ENCODE peak calls at places on chromosomes 12 and 14, in six cellular contexts. Q, L, T, A, K and W are unnamed samples.

GRCh38 chr12:75959060-75959459 is 72.5 kb downstream of the PHLDA1 start:
- DNase-seq in Q (no peak), L (no peak), T (no peak), A (no peak), K (no peak), W (no peak)

GRCh38 chr12:80222261-80222660 is 122.9 kb downstream of the OTOGL start:
- DNase-seq in Q (no peak), L (no peak), T (no peak), A (no peak), K (no peak), W (no peak)

GRCh38 chr12:101925352-101925751 is 48.0 kb downstream of the DRAM1 start:
- DNase-seq in Q (no peak), L (no peak), T (no peak), A (peak; percentile 67), K (peak; percentile 88), W (no peak)

GRCh38 chr12:131895640-131896079 is 1.2 kb downstream of the ULK1 start:
- DNase-seq in Q (no peak), L (no peak), T (no peak), A (no peak), K (no peak), W (no peak)

GRCh38 chr14:34301107-34301734 is 160.8 kb downstream of the SPTSSA start:
- DNase-seq in Q (peak; percentile 49), L (peak; percentile 29), T (no peak), A (no peak), K (no peak), W (no peak)

GRCh38 chr12:119447618-119448017 is 113.1 kb downstream of the CCDC60 start:
- DNase-seq in Q (no peak), L (no peak), T (no peak), A (no peak), K (no peak), W (no peak)

GRCh38 chr14:102591372-102591943 is 991 bp upstream of the RCOR1 start:
- DNase-seq in Q (peak; percentile 67), L (no peak), T (no peak), A (peak; percentile 78), K (peak; percentile 82), W (peak; percentile 64)

GRCh38 chr12:11666131-11666530 is 16.7 kb downstream of the ETV6 start:
- DNase-seq in Q (no peak), L (no peak), T (no peak), A (no peak), K (no peak), W (no peak)

GRCh38 chr12:3351731-3352130 is 139.3 kb upstream of the PRMT8 start:
- DNase-seq in Q (no peak), L (no peak), T (no peak), A (no peak), K (no peak), W (no peak)

GRCh38 chr14:51507556-51508511 is 143.9 kb upstream of the FRMD6 start:
- DNase-seq in Q (peak; percentile 68), L (no peak), T (peak; percentile 8), A (peak; percentile 80), K (peak; percentile 89), W (no peak)

GRCh38 chr12:62732861-62733427 is 202.0 kb downstream of the PPM1H start:
- DNase-seq in Q (no peak), L (no peak), T (no peak), A (no peak), K (no peak), W (no peak)

GRCh38 chr12:69570000-69570516 is 15.2 kb upstream of the CCT2 start:
- DNase-seq in Q (no peak), L (no peak), T (no peak), A (no peak), K (no peak), W (no peak)

GRCh38 chr14:93725002-93725582 is 63.2 kb downstream of the PRIMA1 start:
- DNase-seq in Q (no peak), L (no peak), T (no peak), A (peak; percentile 15), K (peak; percentile 56), W (no peak)

GRCh38 chr12:113103756-113104450 is 31.7 kb downstream of the RASAL1 start:
- DNase-seq in Q (peak; percentile 70), L (peak; percentile 74), T (no peak), A (no peak), K (no peak), W (peak; percentile 89)

GRCh38 chr12:49462103-49462739 is 76.6 kb upstream of the KCNH3 start:
- DNase-seq in Q (no peak), L (no peak), T (no peak), A (no peak), K (no peak), W (no peak)

GRCh38 chr12:60107992-60108391 is 512.2 kb downstream of the SLC16A7 start:
- DNase-seq in Q (no peak), L (no peak), T (no peak), A (no peak), K (no peak), W (no peak)

GRCh38 chr14:35335388-35336092 is 43.4 kb downstream of the PSMA6 start:
- DNase-seq in Q (peak; percentile 36), L (no peak), T (no peak), A (peak; percentile 83), K (peak; percentile 77), W (no peak)

GRCh38 chr12:45305904-45306303 is 90.0 kb downstream of the ANO6 start:
- DNase-seq in Q (no peak), L (no peak), T (no peak), A (no peak), K (no peak), W (no peak)

GRCh38 chr12:45303955-45304354 is 88.1 kb downstream of the ANO6 start:
- DNase-seq in Q (no peak), L (no peak), T (no peak), A (no peak), K (no peak), W (no peak)

GRCh38 chr12:45302621-45303020 is 86.7 kb downstream of the ANO6 start:
- DNase-seq in Q (no peak), L (no peak), T (no peak), A (no peak), K (no peak), W (no peak)

GRCh38 chr12:45309826-45310626 is 94.1 kb downstream of the ANO6 start:
- DNase-seq in Q (no peak), L (no peak), T (no peak), A (no peak), K (no peak), W (no peak)

DNA sequence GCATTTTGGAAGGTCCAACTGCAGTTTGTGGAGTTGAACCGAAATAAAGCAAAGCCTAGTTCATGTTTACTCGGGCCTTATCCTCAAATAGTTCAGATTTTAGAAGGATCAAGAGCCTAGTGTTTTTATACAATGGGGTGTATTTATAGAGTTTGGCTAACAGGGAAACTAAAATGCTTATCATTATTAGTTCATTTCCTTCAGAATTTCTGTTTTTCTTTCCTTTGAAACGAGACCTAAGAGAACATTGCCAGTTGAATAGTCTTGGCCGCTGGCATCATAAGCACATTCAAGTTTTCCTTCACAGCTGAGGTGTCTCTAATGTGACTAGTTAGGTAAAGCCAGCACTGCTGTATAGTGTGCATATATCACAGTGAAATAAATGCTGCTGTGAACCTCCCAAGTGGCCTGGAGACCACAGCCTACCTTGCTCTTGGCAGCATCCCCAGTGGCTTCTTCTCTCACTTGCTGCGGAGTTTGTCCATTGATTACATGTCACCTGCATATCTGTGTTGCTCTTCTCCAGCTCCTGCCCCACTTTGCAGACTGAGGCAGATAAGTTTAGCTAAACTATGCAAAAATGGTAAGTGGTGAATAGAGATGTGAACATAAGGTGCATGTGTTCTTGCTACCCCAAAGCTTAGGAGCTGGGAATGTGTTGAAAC is 88.8 kb downstream of the ANO6 start:
- DNase-seq in Q (no peak), L (no peak), T (no peak), A (no peak), K (no peak), W (no peak)
- H3K27ac ChIP-seq in Q (no peak overlapping the region), L (no peak overlapping the region), T (no peak overlapping the region), A (no peak overlapping the region), K (peak overlapping the region; percentile 86), W (no peak overlapping the region)

GRCh38 chr14:76015191-76015590 is 29.6 kb downstream of the IFT43 start:
- DNase-seq in Q (no peak), L (no peak), T (no peak), A (no peak), K (no peak), W (no peak)

GRCh38 chr14:76006253-76006652 is 20.7 kb downstream of the IFT43 start:
- DNase-seq in Q (no peak), L (no peak), T (no peak), A (no peak), K (no peak), W (no peak)

GRCh38 chr14:76007852-76008251 is 22.3 kb downstream of the IFT43 start:
- DNase-seq in Q (no peak), L (no peak), T (no peak), A (no peak), K (no peak), W (no peak)

GRCh38 chr14:76015668-76016067 is 30.1 kb downstream of the IFT43 start:
- DNase-seq in Q (no peak), L (no peak), T (no peak), A (no peak), K (no peak), W (no peak)

GRCh38 chr14:76011959-76012802 is 26.6 kb downstream of the IFT43 start:
- DNase-seq in Q (no peak), L (no peak), T (no peak), A (peak; percentile 61), K (peak; percentile 72), W (no peak)
- H3K27ac ChIP-seq in Q (no peak overlapping the region), L (no peak overlapping the region), T (no peak overlapping the region), A (no peak overlapping the region), K (peak overlapping the region; percentile 76), W (no peak overlapping the region)

GRCh38 chr14:63203015-63203414 is 1.2 kb upstream of the RHOJ start:
- DNase-seq in Q (no peak), L (no peak), T (no peak), A (no peak), K (no peak), W (no peak)
- H3K27ac ChIP-seq in Q (no peak overlapping the region), L (no peak overlapping the region), T (no peak overlapping the region), A (no peak overlapping the region), K (peak overlapping the region; percentile 85), W (no peak overlapping the region)

DNA sequence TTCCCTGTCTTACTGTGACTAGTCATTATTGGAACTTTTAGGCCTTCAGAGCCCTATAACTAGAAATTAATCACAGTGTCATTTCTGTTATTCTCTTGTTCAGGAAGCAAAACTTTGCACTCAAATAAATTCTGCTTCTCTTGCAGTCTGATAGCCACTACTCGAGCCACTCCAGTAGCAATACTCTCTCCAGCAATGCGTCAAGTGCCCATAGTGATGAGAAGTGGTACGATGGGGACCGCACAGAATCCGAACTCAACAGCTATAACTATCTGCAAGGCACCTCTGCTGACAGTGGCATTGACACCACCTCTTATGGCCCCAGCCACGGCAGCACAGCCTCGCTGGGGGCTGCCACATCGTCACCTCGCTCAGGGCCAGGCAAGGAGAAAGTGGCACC is 223.2 kb upstream of the RGS6 start:
- DNase-seq in Q (no peak), L (no peak), T (no peak), A (no peak), K (no peak), W (no peak)
- H3K27ac ChIP-seq in Q (no peak overlapping the region), L (no peak overlapping the region), T (no peak overlapping the region), A (no peak overlapping the region), K (no peak overlapping the region), W (no peak overlapping the region)

GRCh38 chr14:98189521-98189920 is 1082.5 kb downstream of the BCL11B start:
- DNase-seq in Q (no peak), L (peak; percentile 82), T (no peak), A (no peak), K (no peak), W (no peak)
- H3K27ac ChIP-seq in Q (no peak overlapping the region), L (peak overlapping the region; percentile 65), T (no peak overlapping the region), A (no peak overlapping the region), K (no peak overlapping the region), W (no peak overlapping the region)